ENCODE peak calls at places on chromosomes 3 and 15, in eight cellular contexts. X is stomach, P is GM23338, V is HL-60, U is breast epithelium, L is endothelial cell of umbilical vein, M is vagina, K is spleen. F is an unnamed sample.

GRCh38 chr15:82829234-82829633 is 19.8 kb downstream of the WHAMM start:
- DNase-seq in X (no peak), P (no peak), V (no peak), U (no peak), L (no peak), M (no peak), K (no peak), F (no peak)

GRCh38 chr3:142664819-142665218 is 59.0 kb upstream of the TRPC1 start:
- DNase-seq in X (no peak), P (peak), V (no peak), U (no peak), L (no peak), M (no peak), K (no peak), F (no peak)

GRCh38 chr15:51093865-51094605 is 671 bp downstream of the TNFAIP8L3 start:
- DNase-seq in X (no peak), P (peak), V (peak), U (no peak), L (peak), M (no peak), K (peak), F (peak)

GRCh38 chr15:30922469-30923311 is 19.0 kb downstream of the FAN1 start:
- DNase-seq in X (peak), P (peak), V (no peak), U (peak), L (peak), M (no peak), K (no peak), F (peak)

GRCh38 chr3:114241259-114241658 is 3.9 kb upstream of the ZNF80 start:
- DNase-seq in X (no peak), P (no peak), V (no peak), U (no peak), L (no peak), M (no peak), K (no peak), F (no peak)

GRCh38 chr3:50132421-50133282 is 22.5 kb upstream of the SEMA3F start:
- DNase-seq in X (no peak), P (peak), V (no peak), U (no peak), L (no peak), M (no peak), K (no peak), F (no peak)

GRCh38 chr15:73888224-73889041 is 15.1 kb downstream of the TBC1D21 start:
- DNase-seq in X (no peak), P (no peak), V (no peak), U (no peak), L (no peak), M (no peak), K (no peak), F (no peak)

GRCh38 chr3:46380471-46381215 is 9.9 kb downstream of the CCR5 start:
- DNase-seq in X (no peak), P (no peak), V (no peak), U (peak), L (no peak), M (no peak), K (no peak), F (peak)

GRCh38 chr3:168431436-168431835 is 335.7 kb upstream of the GOLIM4 start:
- DNase-seq in X (no peak), P (no peak), V (no peak), U (no peak), L (no peak), M (no peak), K (no peak), F (no peak)

GRCh38 chr3:95460274-95460673 is 1354.1 kb upstream of the EPHA6 start:
- DNase-seq in X (no peak), P (no peak), V (no peak), U (no peak), L (no peak), M (no peak), K (no peak), F (no peak)

GRCh38 chr3:170752571-170753155 is 117.3 kb downstream of the RPL22L1 start:
- DNase-seq in X (no peak), P (no peak), V (no peak), U (no peak), L (no peak), M (no peak), K (no peak), F (no peak)

GRCh38 chr3:186967686-186968085 is 37.4 kb downstream of the ST6GAL1 start:
- DNase-seq in X (no peak), P (no peak), V (no peak), U (no peak), L (no peak), M (no peak), K (no peak), F (no peak)

GRCh38 chr15:36756707-36757106 is 177.3 kb downstream of the CDIN1 start:
- DNase-seq in X (no peak), P (no peak), V (no peak), U (no peak), L (no peak), M (no peak), K (no peak), F (no peak)

GRCh38 chr3:99319450-99319849 is 318.9 kb upstream of the COL8A1 start:
- DNase-seq in X (no peak), P (no peak), V (no peak), U (no peak), L (no peak), M (no peak), K (no peak), F (no peak)

GRCh38 chr15:31567861-31568260 is 241.2 kb downstream of the KLF13 start:
- DNase-seq in X (no peak), P (no peak), V (no peak), U (no peak), L (no peak), M (peak), K (no peak), F (no peak)

GRCh38 chr3:134320749-134321148 is 53.5 kb downstream of the AMOTL2 start:
- DNase-seq in X (peak), P (no peak), V (no peak), U (no peak), L (no peak), M (no peak), K (peak), F (no peak)

GRCh38 chr15:55917881-55918296 is 75.5 kb downstream of the NEDD4 start:
- DNase-seq in X (peak), P (peak), V (no peak), U (no peak), L (peak), M (no peak), K (no peak), F (no peak)

GRCh38 chr15:88394553-88395159 is 72.5 kb downstream of the MRPL46 start:
- DNase-seq in X (no peak), P (no peak), V (no peak), U (no peak), L (no peak), M (peak), K (no peak), F (no peak)

GRCh38 chr3:55877703-55878102 is 390.6 kb upstream of the WNT5A start:
- DNase-seq in X (no peak), P (peak), V (no peak), U (no peak), L (no peak), M (no peak), K (no peak), F (no peak)

DNA sequence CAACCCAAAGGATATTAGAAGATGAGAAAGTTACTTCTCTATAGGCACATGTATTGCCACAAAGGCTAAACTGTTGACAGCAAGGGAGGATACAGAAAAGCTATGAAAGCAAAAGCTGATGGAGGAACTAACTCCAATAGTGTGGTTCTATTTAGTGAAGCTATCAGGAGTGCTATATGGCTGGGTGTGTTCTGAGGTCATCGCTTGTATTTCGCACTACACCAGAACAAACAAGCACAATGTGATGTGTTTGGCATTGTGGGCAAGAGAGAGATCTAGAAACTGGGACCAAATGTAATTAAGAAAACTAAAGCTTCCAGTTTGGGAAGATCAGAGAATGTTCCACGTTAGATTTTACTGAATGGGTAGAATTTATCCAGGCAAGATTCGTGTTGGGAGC is 220.4 kb upstream of the UMPS start:
- DNase-seq in X (no peak), P (no peak), V (no peak), U (no peak), L (no peak), M (no peak), K (no peak), F (no peak)
- TF ChIP-seq CTCF in X (no peak), P (no peak), V (no peak), U (no peak), L (no peak), M (no peak), K (no peak), F (no peak)

GRCh38 chr15:62475595-62475994 is 310.5 kb upstream of the C2CD4B start:
- DNase-seq in X (no peak), P (no peak), V (no peak), U (no peak), L (no peak), M (no peak), K (no peak), F (no peak)
- TF ChIP-seq POLR2AphosphoS5 in X (no peak), P (no peak), V (no peak), U (no peak), L (no peak), M (no peak), K (no peak), F (no peak)

DNA sequence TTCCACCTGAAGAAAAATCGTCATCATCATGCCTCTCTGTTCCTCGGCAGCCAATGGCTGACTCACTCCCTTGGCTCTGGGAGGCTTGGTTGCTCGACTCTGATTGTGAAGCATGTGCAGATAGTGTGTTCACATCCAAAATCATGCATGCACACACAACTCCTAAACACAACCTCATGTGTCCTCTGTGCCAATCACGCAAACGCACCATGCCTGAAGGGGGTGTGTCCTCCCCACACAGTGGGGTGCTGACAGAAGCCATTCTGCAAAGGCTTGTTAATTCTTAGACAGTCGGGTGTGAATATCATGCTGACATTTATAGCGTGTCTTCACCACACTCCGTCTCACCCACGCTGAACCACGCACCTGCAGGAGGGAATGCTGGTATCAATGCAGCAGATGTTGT is 11.4 kb upstream of the CCDC174 start:
- DNase-seq in X (no peak), P (no peak), V (no peak), U (no peak), L (no peak), M (no peak), K (no peak), F (no peak)
- H3K27ac ChIP-seq in X (no peak), P (no peak), V (no peak), U (no peak), L (no peak), M (no peak), K (no peak), F (no peak)

DNA sequence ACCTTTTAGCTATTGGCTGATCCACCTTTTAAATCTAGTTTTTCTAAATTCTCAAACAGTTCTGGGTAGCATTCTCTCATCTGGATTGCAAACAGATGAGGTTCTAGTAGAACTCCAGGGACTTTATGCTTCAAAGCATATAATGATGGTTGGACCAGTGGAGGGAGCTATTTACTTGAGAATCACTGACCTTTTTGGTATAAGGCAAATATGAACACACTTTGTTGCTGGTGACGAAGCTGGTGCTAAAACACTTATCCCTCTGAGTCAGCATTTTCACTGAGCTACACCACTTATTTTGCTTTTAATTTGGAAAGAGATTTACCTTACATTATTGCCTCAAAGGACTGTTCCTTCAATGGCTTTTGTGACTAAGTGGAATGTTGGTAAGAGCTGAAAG is 58.6 kb upstream of the SLITRK3 start:
- DNase-seq in X (no peak), P (peak), V (no peak), U (no peak), L (no peak), M (no peak), K (no peak), F (no peak)
- TF ChIP-seq CTCF in X (no peak), P (peak), V (no peak), U (no peak), L (no peak), M (no peak), K (no peak), F (no peak)

GRCh38 chr3:151877269-151877668 is 3.8 kb downstream of the SUCNR1 start:
- DNase-seq in X (no peak), P (no peak), V (no peak), U (no peak), L (no peak), M (no peak), K (no peak), F (no peak)
- TF ChIP-seq POLR2AphosphoS5 in X (no peak), P (no peak), V (no peak), U (no peak), L (no peak), M (no peak), K (no peak), F (no peak)

GRCh38 chr15:65610871-65611718 is at the start of gene INTS14:
- DNase-seq in X (peak), P (peak), V (peak), U (peak), L (peak), M (peak), K (peak), F (peak)

GRCh38 chr15:65613365-65613764 is 2.4 kb upstream of the INTS14 start:
- DNase-seq in X (no peak), P (no peak), V (no peak), U (no peak), L (no peak), M (no peak), K (no peak), F (no peak)

GRCh38 chr15:65611888-65612615 is 1.1 kb upstream of the INTS14 start:
- DNase-seq in X (no peak), P (peak), V (no peak), U (no peak), L (peak), M (no peak), K (no peak), F (no peak)

GRCh38 chr15:65612949-65613348 is 2.0 kb upstream of the INTS14 start:
- DNase-seq in X (no peak), P (no peak), V (no peak), U (no peak), L (no peak), M (no peak), K (no peak), F (no peak)

DNA sequence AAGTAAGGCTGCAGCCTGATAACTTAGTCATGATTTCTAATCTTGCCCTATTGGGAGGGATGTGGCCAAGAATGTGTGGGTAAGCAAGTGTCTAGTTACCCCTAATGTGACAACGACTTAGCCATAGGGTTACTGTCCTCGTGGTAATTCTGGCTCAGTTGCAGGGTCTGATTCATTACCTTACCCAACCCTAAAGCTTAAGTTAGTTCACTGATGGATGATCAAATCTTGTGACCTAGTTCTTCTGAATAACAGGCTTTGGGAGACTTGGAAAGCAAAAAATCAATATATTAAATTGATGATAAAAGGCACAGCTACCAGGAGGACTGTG is 1.6 kb upstream of the INTS14 start:
- DNase-seq in X (no peak), P (no peak), V (no peak), U (no peak), L (no peak), M (no peak), K (no peak), F (no peak)
- H3K27ac ChIP-seq in X (peak), P (no peak), V (no peak), U (peak), L (no peak), M (no peak), K (peak), F (no peak)

GRCh38 chr15:35545316-35545824 is 595 bp downstream of the DPH6 start:
- DNase-seq in X (peak), P (peak), V (no peak), U (no peak), L (peak), M (no peak), K (peak), F (no peak)
- TF ChIP-seq CTCF in X (no peak), P (no peak), V (no peak), U (no peak), L (peak), M (no peak), K (no peak), F (no peak)

GRCh38 chr3:128482857-128483656 is 9.9 kb downstream of the GATA2 start:
- DNase-seq in X (no peak), P (peak), V (no peak), U (no peak), L (peak), M (no peak), K (peak), F (no peak)
- TF ChIP-seq POLR2AphosphoS5 in X (no peak), P (no peak), V (no peak), U (no peak), L (peak), M (peak), K (peak), F (no peak)

F was measured in upper lobe of left lung.